ENCODE peak calls at places on chromosome 13, in eight cellular contexts. U is H1, L is thyroid gland, S is tibial nerve, N is sigmoid colon, R is gastrocnemius medialis, W is body of pancreas, D is HCT116. P is an unnamed sample. For H3K27me3, the result is how much of the 10 kb centered on the place peaks cover.

GRCh38 chr13:82565191-82565590 is 1317.1 kb downstream of the SLITRK1 start:
- DNase-seq in U (no peak), L (no peak), S (no peak), N (no peak), R (no peak), W (no peak), D (no peak), P (no peak)

GRCh38 chr13:44399045-44399444 is 25.4 kb downstream of the SERP2 start:
- DNase-seq in U (no peak), L (no peak), S (no peak), N (peak), R (no peak), W (no peak), D (no peak), P (no peak)

GRCh38 chr13:21894091-21894490 is 223.2 kb downstream of the FGF9 start:
- DNase-seq in U (no peak), L (no peak), S (no peak), N (no peak), R (no peak), W (no peak), D (no peak), P (no peak)

GRCh38 chr13:64529874-64530485 is 2700.2 kb downstream of the PCDH9 start:
- DNase-seq in U (peak), L (no peak), S (no peak), N (no peak), R (no peak), W (no peak), D (peak), P (no peak)

GRCh38 chr13:60679928-60680693 is 283.1 kb downstream of the TDRD3 start:
- DNase-seq in U (no peak), L (no peak), S (no peak), N (no peak), R (no peak), W (no peak), D (no peak), P (no peak)

GRCh38 chr13:20359335-20359734 is 127.2 kb upstream of the GJB6 start:
- DNase-seq in U (no peak), L (no peak), S (no peak), N (no peak), R (no peak), W (no peak), D (peak), P (no peak)

GRCh38 chr13:79861731-79862130 is 380.8 kb downstream of the NDFIP2 start:
- DNase-seq in U (no peak), L (no peak), S (no peak), N (no peak), R (no peak), W (no peak), D (no peak), P (no peak)

GRCh38 chr13:21735621-21736401 is 64.9 kb downstream of the FGF9 start:
- DNase-seq in U (no peak), L (no peak), S (no peak), N (no peak), R (no peak), W (no peak), D (no peak), P (peak)

GRCh38 chr13:37357548-37357947 is 241.0 kb downstream of the POSTN start:
- DNase-seq in U (no peak), L (no peak), S (no peak), N (no peak), R (no peak), W (no peak), D (no peak), P (no peak)

GRCh38 chr13:110126391-110126961 is 180.5 kb downstream of the COL4A1 start:
- DNase-seq in U (no peak), L (peak), S (no peak), N (peak), R (peak), W (no peak), D (no peak), P (peak)

GRCh38 chr13:77267362-77267761 is 59.5 kb downstream of the MYCBP2 start:
- DNase-seq in U (no peak), L (no peak), S (no peak), N (no peak), R (no peak), W (no peak), D (no peak), P (no peak)

GRCh38 chr13:102183509-102184182 is 218.2 kb downstream of the FGF14 start:
- DNase-seq in U (no peak), L (no peak), S (no peak), N (no peak), R (no peak), W (peak), D (no peak), P (no peak)

GRCh38 chr13:78420814-78421213 is 182.5 kb downstream of the POU4F1 start:
- DNase-seq in U (no peak), L (no peak), S (no peak), N (no peak), R (no peak), W (no peak), D (no peak), P (peak)

GRCh38 chr13:108560092-108560491 is 69.3 kb upstream of the MYO16 start:
- DNase-seq in U (no peak), L (no peak), S (no peak), N (no peak), R (no peak), W (no peak), D (no peak), P (no peak)

GRCh38 chr13:109836629-109837607 is 50.5 kb upstream of the IRS2 start:
- DNase-seq in U (no peak), L (no peak), S (no peak), N (no peak), R (no peak), W (peak), D (no peak), P (no peak)

GRCh38 chr13:66981912-66982311 is 248.2 kb downstream of the PCDH9 start:
- DNase-seq in U (no peak), L (no peak), S (no peak), N (no peak), R (no peak), W (no peak), D (no peak), P (no peak)

GRCh38 chr13:35471466-35472307 is 4.8 kb downstream of the MAB21L1 start:
- DNase-seq in U (no peak), L (no peak), S (no peak), N (no peak), R (no peak), W (no peak), D (no peak), P (no peak)
- H3K27me3 ChIP-seq in U (under half), L (under half), S (under half), N (under half), R (under half), W (under half), D (under half), P (under half)

DNA sequence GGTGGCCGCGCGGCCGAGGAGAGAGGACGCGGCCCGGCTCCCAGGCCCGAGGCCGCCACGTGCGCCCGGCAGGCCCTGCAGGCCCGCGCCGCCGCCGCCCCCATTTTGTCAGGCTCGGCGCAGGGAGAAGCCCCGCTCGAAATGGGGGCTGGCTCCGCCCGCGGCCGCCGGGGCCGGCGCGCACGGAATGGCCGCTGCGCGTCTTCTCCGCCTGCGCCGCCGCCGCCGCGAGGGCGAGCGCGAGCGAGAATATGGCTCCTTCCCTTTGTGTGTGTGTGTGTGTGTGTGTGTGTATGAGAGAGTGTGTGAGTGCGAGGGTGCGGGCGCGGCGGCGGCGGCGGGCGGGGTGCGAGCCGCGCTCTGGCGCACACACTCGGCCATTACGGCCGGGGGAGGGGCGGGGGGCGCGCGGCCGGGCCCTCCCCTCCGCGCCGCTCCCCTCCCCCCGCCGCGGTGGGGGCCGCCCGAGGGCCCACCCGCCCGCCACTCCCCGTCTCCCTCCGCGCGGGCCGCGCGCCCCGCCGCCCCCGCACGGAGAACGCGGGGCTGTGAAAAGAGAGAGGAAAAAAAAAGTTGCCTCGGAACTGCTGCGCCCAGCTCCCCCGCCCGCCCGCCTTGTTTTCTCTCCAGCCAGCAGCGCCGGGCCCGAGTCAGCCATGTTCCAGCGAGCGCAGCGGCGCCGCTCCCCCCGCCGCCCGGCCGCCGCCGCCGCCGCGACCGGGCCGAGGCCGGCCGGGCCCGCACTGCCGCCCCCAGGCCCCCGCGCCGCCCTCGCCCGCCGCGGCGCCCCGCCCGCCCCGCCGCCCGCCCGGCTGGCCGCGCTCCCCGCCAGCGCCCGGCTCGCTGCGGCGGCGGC is 1.0 kb downstream of the HMGB1 start:
- DNase-seq in U (no peak), L (peak), S (peak), N (peak), R (peak), W (peak), D (no peak), P (peak)
- TF ChIP-seq POLR2A in U (no peak), L (no peak), S (peak), N (no peak), R (peak), W (peak), D (no peak), P (no peak)

GRCh38 chr13:45482571-45483173 is 17.9 kb downstream of the COG3 start:
- DNase-seq in U (no peak), L (no peak), S (no peak), N (no peak), R (no peak), W (no peak), D (no peak), P (no peak)
- H3K27me3 ChIP-seq in U (under half), L (under half), S (under half), N (under half), R (under half), W (under half), D (under half), P (under half)

GRCh38 chr13:113742000-113742441 is 17.0 kb upstream of the TMEM255B start:
- DNase-seq in U (no peak), L (peak), S (peak), N (no peak), R (no peak), W (peak), D (peak), P (peak)
- TF ChIP-seq POLR2A in U (no peak), L (no peak), S (no peak), N (no peak), R (no peak), W (no peak), D (no peak), P (no peak)

GRCh38 chr13:112105244-112105681 is 38.3 kb downstream of the SOX1 start:
- DNase-seq in U (no peak), L (no peak), S (no peak), N (peak), R (no peak), W (no peak), D (no peak), P (no peak)

GRCh38 chr13:112105884-112106283 is 38.9 kb downstream of the SOX1 start:
- DNase-seq in U (peak), L (no peak), S (no peak), N (no peak), R (no peak), W (no peak), D (no peak), P (no peak)

GRCh38 chr13:112103971-112104872 is 37.3 kb downstream of the SOX1 start:
- DNase-seq in U (peak), L (peak), S (no peak), N (peak), R (no peak), W (no peak), D (no peak), P (no peak)

GRCh38 chr13:112103260-112103843 is 36.4 kb downstream of the SOX1 start:
- DNase-seq in U (no peak), L (no peak), S (no peak), N (peak), R (no peak), W (no peak), D (no peak), P (no peak)

GRCh38 chr13:112104873-112105234 is 37.9 kb downstream of the SOX1 start:
- DNase-seq in U (no peak), L (no peak), S (no peak), N (peak), R (no peak), W (no peak), D (no peak), P (no peak)
- H3K27me3 ChIP-seq in U (under half), L (under half), S (half or more), N (under half), R (half or more), W (under half), D (under half), P (half or more)

GRCh38 chr13:49585220-49586157 is at the start of gene RCBTB1:
- DNase-seq in U (no peak), L (peak), S (peak), N (peak), R (peak), W (peak), D (peak), P (peak)
- TF ChIP-seq POLR2A in U (no peak), L (peak), S (peak), N (no peak), R (no peak), W (peak), D (no peak), P (peak)

DNA sequence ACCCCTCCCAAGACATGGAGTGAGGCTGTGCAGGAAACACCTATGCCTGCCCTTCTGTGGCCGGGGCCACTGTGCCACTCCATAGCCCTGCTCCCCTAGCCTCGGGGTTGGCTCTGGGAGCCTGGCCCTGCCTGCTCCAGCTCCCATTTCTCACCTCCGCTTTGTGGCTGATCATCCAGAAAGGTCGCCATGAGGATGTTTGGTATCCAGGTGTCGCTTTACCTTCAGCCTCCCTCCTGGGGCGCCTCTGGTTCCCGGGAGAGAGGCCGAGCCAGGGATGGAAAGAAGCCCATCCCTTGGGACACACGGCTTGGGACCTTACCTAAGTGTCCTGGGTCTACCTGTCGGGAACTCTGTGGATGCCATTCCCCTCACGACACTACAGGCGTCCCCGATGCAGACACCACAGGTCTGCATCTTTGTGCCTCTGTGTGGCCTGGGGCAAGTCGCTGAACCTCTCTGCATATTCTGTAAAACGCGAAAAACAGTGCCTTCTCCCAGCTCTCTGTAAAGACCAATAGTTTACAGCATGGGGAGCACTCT is 3.4 kb upstream of the MCF2L start:
- DNase-seq in U (no peak), L (no peak), S (no peak), N (peak), R (no peak), W (no peak), D (no peak), P (no peak)
- H3K27me3 ChIP-seq in U (under half), L (under half), S (half or more), N (under half), R (under half), W (under half), D (under half), P (under half)

DNA sequence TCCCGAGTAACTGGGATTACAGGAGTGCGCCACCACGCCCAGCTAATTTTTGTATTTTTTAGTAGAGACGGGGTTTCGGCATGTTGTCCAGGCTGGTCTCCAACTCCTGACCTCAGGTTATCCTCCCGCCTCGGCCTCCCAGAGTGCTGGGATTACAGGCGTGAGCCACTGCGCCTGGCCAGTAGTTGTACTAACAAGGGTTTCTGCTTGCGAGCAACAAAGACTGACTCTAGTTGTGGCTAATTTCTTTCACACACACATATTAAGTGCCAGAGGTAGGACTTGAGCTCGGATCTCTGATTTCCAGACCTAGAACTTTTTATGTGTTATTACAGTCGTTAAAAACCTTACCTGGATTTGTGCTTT is 628 bp upstream of the PCCA start:
- DNase-seq in U (no peak), L (no peak), S (no peak), N (no peak), R (no peak), W (no peak), D (no peak), P (no peak)
- TF ChIP-seq POLR2A in U (no peak), L (no peak), S (no peak), N (no peak), R (no peak), W (no peak), D (no peak), P (no peak)

DNA sequence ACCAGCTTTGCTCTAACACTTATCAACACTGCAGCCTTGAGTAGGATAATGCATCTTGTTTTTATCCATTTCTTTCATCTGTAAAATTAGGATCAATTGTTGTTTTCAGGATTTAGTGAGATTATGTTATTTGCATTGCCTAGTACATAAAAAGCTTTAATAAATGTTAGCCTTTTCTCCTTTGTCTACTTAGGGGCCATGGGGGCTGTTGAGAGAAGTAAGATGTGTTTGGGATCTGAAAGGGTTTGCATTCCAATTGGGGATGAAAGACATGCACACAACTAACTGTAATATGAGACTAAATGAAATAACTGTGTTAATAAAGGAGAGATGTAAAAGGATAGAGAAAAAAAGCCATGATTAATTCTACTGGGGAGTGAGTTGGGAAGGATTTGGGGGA is 236.1 kb downstream of the OLFM4 start:
- DNase-seq in U (no peak), L (no peak), S (no peak), N (no peak), R (no peak), W (no peak), D (no peak), P (no peak)
- H3K27me3 ChIP-seq in U (under half), L (under half), S (under half), N (under half), R (under half), W (under half), D (under half), P (under half)

DNA sequence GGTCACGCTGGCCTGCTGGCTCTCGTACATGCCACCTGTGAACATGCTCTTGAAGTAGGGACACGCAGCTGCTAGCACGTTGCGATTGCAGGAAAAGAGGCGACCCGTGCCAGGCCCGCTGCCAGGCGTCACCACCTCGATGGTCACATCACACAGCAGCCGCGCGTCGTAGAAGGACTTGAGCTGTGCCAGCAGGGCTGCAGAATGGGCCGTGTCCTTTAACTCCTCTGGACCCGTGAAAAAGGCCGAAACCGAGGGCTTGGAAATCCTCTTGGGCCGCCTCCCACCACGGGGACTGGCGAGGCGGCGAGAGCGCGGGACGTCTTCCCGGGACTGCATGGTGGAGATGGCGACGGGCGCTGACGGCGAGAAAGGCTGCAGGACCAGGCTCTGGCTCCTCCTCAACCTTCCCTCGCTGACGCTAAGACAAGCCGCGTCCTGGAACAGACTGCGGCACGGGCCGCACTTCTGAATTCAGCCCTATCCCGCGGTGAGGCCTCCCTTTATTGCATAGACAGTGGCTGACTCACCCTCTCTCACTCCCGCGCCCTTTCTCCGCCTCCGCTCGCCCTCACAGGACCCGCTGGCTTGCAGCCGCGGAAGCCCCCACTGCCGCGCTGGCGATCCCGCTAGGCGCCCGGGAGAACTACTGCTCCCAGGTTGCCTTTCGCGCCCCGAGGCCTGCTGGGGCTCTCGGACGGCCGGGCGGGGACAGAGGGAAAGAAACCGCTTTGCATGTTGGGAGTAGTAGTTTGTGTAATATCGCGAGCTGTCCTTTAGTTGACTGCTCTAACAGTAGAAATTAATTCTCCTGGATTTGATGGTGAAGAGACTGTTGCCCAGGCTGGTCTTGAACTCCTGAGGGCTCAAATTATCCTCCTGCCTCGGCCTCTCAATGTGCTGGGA is at the start of gene KBTBD7:
- DNase-seq in U (peak), L (peak), S (peak), N (peak), R (peak), W (peak), D (peak), P (peak)
- TF ChIP-seq POLR2A in U (peak), L (no peak), S (peak), N (peak), R (peak), W (peak), D (no peak), P (no peak)